ENCODE peak calls at places on chromosomes 2 and 18, in four cellular contexts. One of them, this sample, is unnamed.

GRCh38 chr2:168165418-168165817 is 82.0 kb downstream of the STK39 start:
- DNase-seq in heart right ventricle: no peak
- DNase-seq in fibroblast of mammary gland: peak
- DNase-seq in uterus: no peak
- DNase-seq in this sample: no peak

GRCh38 chr2:6080837-6081541 is 388.8 kb downstream of the SOX11 start:
- DNase-seq in uterus: no peak
- DNase-seq in fibroblast of mammary gland: no peak
- DNase-seq in heart right ventricle: no peak
- DNase-seq in this sample: no peak

GRCh38 chr18:24491882-24492281 is 31.4 kb downstream of the HRH4 start:
- DNase-seq in uterus: no peak
- DNase-seq in fibroblast of mammary gland: no peak
- DNase-seq in heart right ventricle: no peak
- DNase-seq in this sample: no peak

GRCh38 chr2:222305510-222306392 is 7.0 kb upstream of the PAX3 start:
- DNase-seq in fibroblast of mammary gland: no peak
- DNase-seq in heart right ventricle: no peak
- DNase-seq in uterus: no peak
- DNase-seq in this sample: peak

GRCh38 chr2:42903821-42904575 is 111.6 kb upstream of the HAAO start:
- DNase-seq in heart right ventricle: no peak
- DNase-seq in uterus: no peak
- DNase-seq in fibroblast of mammary gland: no peak
- DNase-seq in this sample: peak

GRCh38 chr2:231361701-231362588 is 33.6 kb upstream of the B3GNT7 start:
- DNase-seq in heart right ventricle: no peak
- DNase-seq in uterus: no peak
- DNase-seq in fibroblast of mammary gland: no peak
- DNase-seq in this sample: no peak

GRCh38 chr2:195532628-195533271 is 124.3 kb upstream of the SLC39A10 start:
- DNase-seq in uterus: no peak
- DNase-seq in fibroblast of mammary gland: no peak
- DNase-seq in heart right ventricle: no peak
- DNase-seq in this sample: no peak

GRCh38 chr18:47422524-47422923 is 171.1 kb upstream of the SKOR2 start:
- DNase-seq in uterus: no peak
- DNase-seq in fibroblast of mammary gland: peak
- DNase-seq in heart right ventricle: no peak
- DNase-seq in this sample: no peak

GRCh38 chr2:121002597-121002996 is 266.9 kb downstream of the GLI2 start:
- DNase-seq in uterus: no peak
- DNase-seq in fibroblast of mammary gland: no peak
- DNase-seq in heart right ventricle: no peak
- DNase-seq in this sample: no peak

GRCh38 chr2:42792087-42792582 is 248 bp downstream of the HAAO start:
- DNase-seq in uterus: no peak
- DNase-seq in heart right ventricle: no peak
- DNase-seq in fibroblast of mammary gland: no peak
- DNase-seq in this sample: peak

GRCh38 chr2:79065176-79065575 is 22.6 kb downstream of the REG1B start:
- DNase-seq in fibroblast of mammary gland: no peak
- DNase-seq in uterus: no peak
- DNase-seq in heart right ventricle: no peak
- DNase-seq in this sample: no peak

DNA sequence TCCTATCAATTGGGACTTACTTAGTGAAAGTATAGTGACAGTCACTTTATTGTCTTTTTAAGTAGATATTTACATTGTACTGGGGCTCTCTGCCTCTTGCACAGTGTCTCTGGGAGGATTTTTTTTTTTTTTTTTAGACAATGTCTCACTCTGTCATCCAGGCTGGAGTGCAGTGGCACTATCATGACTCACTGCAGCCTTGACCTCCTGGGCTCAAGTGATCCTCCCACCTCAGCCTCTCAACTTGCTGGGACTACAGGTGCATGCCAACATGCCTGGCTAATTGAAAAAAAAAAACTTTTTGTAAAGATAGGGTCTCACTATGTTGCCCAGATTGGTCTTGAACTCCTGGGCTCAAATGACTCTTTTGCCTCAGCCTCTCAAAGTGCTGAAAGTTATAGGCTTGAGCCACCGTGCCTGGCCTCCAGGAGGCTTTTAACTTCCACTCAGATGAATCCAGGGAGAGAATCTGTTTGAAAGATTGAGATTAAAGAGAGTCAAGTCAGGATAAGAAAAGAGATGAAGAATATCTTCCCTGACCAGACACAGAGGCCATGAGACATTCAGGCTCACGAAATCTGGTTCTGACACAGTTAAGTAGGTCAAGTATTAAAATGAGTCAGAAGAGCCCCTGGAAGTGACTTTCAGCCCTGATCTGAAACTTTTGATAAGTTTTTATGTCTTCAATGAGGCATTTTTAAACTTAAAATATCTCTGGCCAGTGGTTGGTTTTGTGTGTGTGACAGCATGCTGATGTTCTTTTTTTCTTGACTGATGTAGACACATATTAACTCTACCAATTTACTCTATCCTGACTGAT is 18.3 kb downstream of the ARHGEF33 start:
- DNase-seq in fibroblast of mammary gland: peak
- DNase-seq in uterus: no peak
- DNase-seq in heart right ventricle: no peak
- DNase-seq in this sample: no peak
- H3K4me3 ChIP-seq in fibroblast of mammary gland: no peak
- H3K4me3 ChIP-seq in uterus: no peak
- H3K4me3 ChIP-seq in heart right ventricle: no peak
- H3K4me3 ChIP-seq in this sample: no peak

GRCh38 chr2:205678743-205679142 is 3.6 kb upstream of the NRP2 start:
- DNase-seq in fibroblast of mammary gland: no peak
- DNase-seq in uterus: no peak
- DNase-seq in heart right ventricle: no peak
- DNase-seq in this sample: peak

GRCh38 chr2:205673312-205673711 is 9.0 kb upstream of the NRP2 start:
- DNase-seq in heart right ventricle: no peak
- DNase-seq in uterus: no peak
- DNase-seq in fibroblast of mammary gland: no peak
- DNase-seq in this sample: no peak

GRCh38 chr2:205680067-205680466 is 2.2 kb upstream of the NRP2 start:
- DNase-seq in uterus: peak
- DNase-seq in fibroblast of mammary gland: peak
- DNase-seq in heart right ventricle: peak
- DNase-seq in this sample: peak

GRCh38 chr2:205679410-205680009 is 2.8 kb upstream of the NRP2 start:
- DNase-seq in fibroblast of mammary gland: no peak
- DNase-seq in heart right ventricle: no peak
- DNase-seq in uterus: no peak
- DNase-seq in this sample: peak

DNA sequence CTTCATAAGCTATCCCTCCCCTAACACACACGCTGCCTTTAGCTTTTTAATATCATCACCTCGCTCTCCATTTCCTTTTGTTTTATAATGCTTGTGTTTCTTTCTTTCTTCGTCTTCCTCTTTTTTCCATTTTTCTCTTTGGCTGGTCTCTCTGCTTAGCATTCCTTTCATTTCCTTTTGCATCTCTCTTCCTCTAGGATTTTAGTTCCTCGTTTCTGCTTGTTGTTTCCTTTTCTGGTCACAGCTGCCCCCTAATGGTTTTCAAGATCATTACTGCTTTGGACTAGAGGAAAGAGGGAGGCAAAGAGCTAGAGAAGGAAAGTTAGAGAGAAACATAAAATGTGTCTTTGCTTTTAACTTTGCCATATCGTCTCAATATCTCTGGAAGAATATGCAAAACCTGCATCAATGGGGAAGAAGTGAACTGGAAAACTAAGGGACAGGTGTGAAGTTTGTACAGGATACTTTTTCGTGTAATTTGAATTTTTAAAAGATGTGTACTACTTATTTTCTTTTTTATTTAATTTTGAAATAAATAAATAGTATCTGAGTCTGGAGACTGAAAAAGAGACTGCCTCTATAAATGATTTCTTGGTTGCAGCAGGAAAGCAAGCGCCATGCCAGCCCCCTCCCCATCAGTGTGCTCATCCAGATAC is 6.3 kb upstream of the NRP2 start:
- DNase-seq in heart right ventricle: peak
- DNase-seq in uterus: no peak
- DNase-seq in fibroblast of mammary gland: peak
- DNase-seq in this sample: peak
- H3K4me3 ChIP-seq in heart right ventricle: no peak
- H3K4me3 ChIP-seq in uterus: no peak
- H3K4me3 ChIP-seq in fibroblast of mammary gland: no peak
- H3K4me3 ChIP-seq in this sample: no peak

DNA sequence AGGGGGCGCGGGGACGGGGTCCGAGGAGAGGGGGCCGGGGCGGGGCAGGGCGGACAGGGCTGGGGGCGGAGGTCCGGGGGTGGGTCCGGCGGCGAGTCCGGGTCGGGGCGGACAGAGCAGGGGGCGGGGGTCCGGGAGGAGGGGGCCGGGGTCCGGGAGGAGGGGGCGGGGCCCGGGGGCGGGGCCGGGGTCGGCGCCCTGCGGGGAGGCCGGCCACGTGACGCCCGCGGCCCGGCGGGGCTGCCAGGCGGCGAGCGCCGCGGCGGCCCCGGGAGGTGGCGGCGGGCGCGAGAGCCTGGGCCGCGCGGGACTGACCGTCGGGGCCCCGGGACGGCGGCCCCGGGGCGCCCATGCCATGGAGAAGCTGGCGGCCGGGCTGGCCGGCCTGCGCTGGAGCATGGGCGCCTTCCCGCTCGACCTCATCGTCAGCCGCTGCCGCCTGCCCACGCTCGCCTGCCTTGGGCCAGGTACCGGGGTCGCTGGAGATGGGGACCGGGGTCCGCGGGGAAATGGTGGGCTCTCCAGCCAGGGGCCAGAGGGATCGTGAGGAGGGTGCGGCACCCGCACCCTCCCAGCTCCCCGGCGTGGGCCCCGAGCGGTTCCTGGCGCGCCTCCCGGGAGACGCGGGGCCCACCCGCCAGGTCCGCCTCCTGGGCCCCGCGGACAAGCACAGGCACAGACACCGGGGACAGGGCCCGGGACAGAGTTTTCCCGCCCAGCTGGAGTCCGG is at the start of gene GAREM2:
- DNase-seq in heart right ventricle: no peak
- DNase-seq in fibroblast of mammary gland: no peak
- DNase-seq in uterus: no peak
- DNase-seq in this sample: no peak
- H3K4me3 ChIP-seq in heart right ventricle: peak
- H3K4me3 ChIP-seq in fibroblast of mammary gland: peak
- H3K4me3 ChIP-seq in uterus: no peak
- H3K4me3 ChIP-seq in this sample: peak

DNA sequence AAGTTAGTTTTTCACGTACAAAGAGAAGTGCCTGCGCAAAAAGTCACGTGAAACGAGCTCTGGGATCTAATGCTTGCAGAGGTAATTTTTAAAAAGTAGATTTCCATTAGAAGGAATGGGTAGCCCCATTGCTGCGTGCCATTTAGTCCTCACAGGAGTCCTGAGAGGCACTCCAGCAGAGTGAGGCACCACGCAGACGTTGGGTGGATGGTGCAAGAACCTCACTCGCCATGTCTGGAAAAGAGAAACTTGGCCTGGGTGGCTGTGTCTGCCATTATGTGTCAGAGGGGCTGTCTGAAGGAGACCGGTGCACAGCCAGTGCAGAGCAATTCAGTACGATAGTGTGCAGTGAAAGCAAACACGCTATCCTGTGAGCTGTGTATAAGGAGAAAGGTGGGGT is 1.8 kb upstream of the HDAC4 start:
- DNase-seq in fibroblast of mammary gland: no peak
- DNase-seq in uterus: no peak
- DNase-seq in heart right ventricle: no peak
- DNase-seq in this sample: no peak
- H3K4me3 ChIP-seq in fibroblast of mammary gland: no peak
- H3K4me3 ChIP-seq in uterus: no peak
- H3K4me3 ChIP-seq in heart right ventricle: no peak
- H3K4me3 ChIP-seq in this sample: no peak

GRCh38 chr2:38535745-38536506 is 66.8 kb downstream of the HNRNPLL start:
- DNase-seq in heart right ventricle: peak
- DNase-seq in fibroblast of mammary gland: peak
- DNase-seq in uterus: peak
- DNase-seq in this sample: peak
- H3K4me3 ChIP-seq in heart right ventricle: peak
- H3K4me3 ChIP-seq in fibroblast of mammary gland: peak
- H3K4me3 ChIP-seq in uterus: peak
- H3K4me3 ChIP-seq in this sample: peak

GRCh38 chr2:238425505-238425978 is 1.2 kb upstream of the ASB1 start:
- DNase-seq in heart right ventricle: no peak
- DNase-seq in fibroblast of mammary gland: no peak
- DNase-seq in uterus: no peak
- DNase-seq in this sample: no peak
- H3K4me3 ChIP-seq in heart right ventricle: no peak
- H3K4me3 ChIP-seq in fibroblast of mammary gland: no peak
- H3K4me3 ChIP-seq in uterus: no peak
- H3K4me3 ChIP-seq in this sample: no peak